ENCODE peak calls at places on chromosomes 7 and 10, in five cellular contexts. Z is IMR-90; N is GM13976; B is fibroblast of lung; I is stimulated activated CD4-positive, alpha-beta T cell treated with anti-CD3 and anti-CD28 coated beads, Interleukin-2, amount 100 ng/mL, for 48 hours. Y is an unnamed sample.

GRCh38 chr7:117230276-117231046 is 92.4 kb downstream of the WNT2 start:
- DNase-seq in N (peak), Z (peak), B (peak), I (no peak), Y (peak)

GRCh38 chr10:117442521-117442920 is 67.3 kb upstream of the PDZD8 start:
- DNase-seq in I (no peak), Z (no peak), B (no peak), N (no peak), Y (no peak)

GRCh38 chr7:102222445-102222844 is 64.2 kb upstream of the SH2B2 start:
- DNase-seq in B (peak), N (no peak), Z (peak), I (no peak), Y (no peak)

GRCh38 chr7:13336227-13336626 is 648.8 kb downstream of the ARL4A start:
- DNase-seq in B (peak), N (no peak), I (no peak), Z (peak), Y (peak)

GRCh38 chr7:10122573-10123100 is 851.0 kb upstream of the PHF14 start:
- DNase-seq in B (peak), N (no peak), I (no peak), Z (no peak), Y (no peak)

GRCh38 chr10:62264702-62265436 is 3.8 kb downstream of the RTKN2 start:
- DNase-seq in Z (peak), B (peak), N (peak), I (no peak), Y (peak)

GRCh38 chr10:73908853-73909611 is 1.9 kb upstream of the PLAU start:
- DNase-seq in Z (peak), B (peak), I (peak), N (peak), Y (peak)

GRCh38 chr7:132577206-132578049 is 1.2 kb upstream of the PLXNA4 start:
- DNase-seq in B (peak), Z (peak), N (peak), I (no peak), Y (peak)

GRCh38 chr10:72318383-72319262 is 36.1 kb downstream of the DNAJB12 start:
- DNase-seq in B (no peak), N (no peak), I (no peak), Z (no peak), Y (no peak)

GRCh38 chr7:120792861-120793130 is 65.1 kb downstream of the TSPAN12 start:
- DNase-seq in B (no peak), I (no peak), Z (no peak), N (no peak), Y (no peak)

GRCh38 chr10:5317547-5318107 is 47.1 kb upstream of the UCN3 start:
- DNase-seq in I (peak), Z (peak), N (no peak), B (peak), Y (peak)

GRCh38 chr7:22582860-22583640 is 83.1 kb upstream of the STEAP1B start:
- DNase-seq in N (no peak), Z (peak), I (no peak), B (peak), Y (peak)

GRCh38 chr7:139230484-139230773 is 608 bp upstream of the UBN2 start:
- DNase-seq in B (no peak), N (peak), I (no peak), Z (no peak), Y (no peak)